ENCODE peak calls at places on chromosomes 4 and X, in seven cellular contexts. K is heart right ventricle, J is right atrium auricular region, P is neural progenitor cell, S is fibroblast of lung, Y is pancreas, M is OCI-LY7. W is an unnamed sample.

GRCh38 chrX:47751670-47752069 is 85.0 kb upstream of the ZNF81 start:
- DNase-seq in K (peak; percentile 5), M (peak; percentile 18), J (no peak), S (peak; percentile 2), P (peak; percentile 53), Y (peak; percentile 57), W (peak; percentile 17)

GRCh38 chr4:167032876-167033275 is 201.4 kb downstream of the SPOCK3 start:
- DNase-seq in K (no peak), J (no peak), S (peak; percentile 21), Y (no peak), M (no peak), P (no peak), W (no peak)

GRCh38 chrX:47351706-47352105 is 18.7 kb upstream of the ZNF157 start:
- DNase-seq in P (no peak), M (no peak), S (peak; percentile 67), K (no peak), Y (no peak), J (no peak), W (no peak)

GRCh38 chrX:21738145-21738949 is 19.6 kb downstream of the SMPX start:
- DNase-seq in M (no peak), Y (peak; percentile 14), J (no peak), K (no peak), P (peak; percentile 73), S (peak; percentile 31), W (no peak)

GRCh38 chr4:93911671-93912070 is 83.1 kb downstream of the ATOH1 start:
- DNase-seq in S (no peak), Y (no peak), P (no peak), J (no peak), M (no peak), K (no peak), W (no peak)

GRCh38 chrX:9662148-9662547 is 103.5 kb downstream of the GPR143 start:
- DNase-seq in J (no peak), P (no peak), K (no peak), S (peak; percentile 79), M (no peak), Y (no peak), W (no peak)

GRCh38 chr4:176149680-176150079 is 45.7 kb downstream of the SPATA4 start:
- DNase-seq in K (no peak), S (peak; percentile 12), M (no peak), J (no peak), Y (no peak), P (no peak), W (no peak)

GRCh38 chr4:3323071-3323481 is 30.3 kb downstream of the RGS12 start:
- DNase-seq in J (peak; percentile 40), S (no peak), P (no peak), M (no peak), Y (peak; percentile 1), K (no peak), W (no peak)

GRCh38 chr4:56050584-56050983 is 101.8 kb downstream of the CEP135 start:
- DNase-seq in P (no peak), S (no peak), M (peak; percentile 16), Y (no peak), J (no peak), K (no peak), W (no peak)

GRCh38 chrX:123835661-123836371 is 24.0 kb upstream of the XIAP start:
- DNase-seq in P (no peak), M (no peak), K (no peak), J (no peak), S (peak; percentile 79), Y (no peak), W (no peak)

GRCh38 chr4:142404191-142404611 is 441.9 kb downstream of the INPP4B start:
- DNase-seq in Y (no peak), K (peak; percentile 51), S (peak; percentile 90), M (no peak), J (no peak), P (no peak), W (no peak)

GRCh38 chr4:175435437-175435836 is 376.6 kb downstream of the GPM6A start:
- DNase-seq in K (no peak), P (peak; percentile 1), S (no peak), Y (no peak), J (no peak), M (peak; percentile 57), W (no peak)

GRCh38 chr4:115485402-115485801 is 372.0 kb upstream of the NDST4 start:
- DNase-seq in Y (no peak), P (no peak), J (no peak), K (no peak), S (no peak), M (no peak), W (no peak)

GRCh38 chr4:3662516-3662915 is 103.7 kb upstream of the ADRA2C start:
- DNase-seq in Y (no peak), J (no peak), S (no peak), P (no peak), M (no peak), K (no peak), W (no peak)

GRCh38 chrX:138711399-138712347 is at the start of gene FGF13:
- DNase-seq in J (no peak), M (no peak), K (peak; percentile 6), P (peak; percentile 79), Y (peak; percentile 17), S (peak; percentile 27), W (peak; percentile 10)

GRCh38 chr4:10105920-10106319 is 10.7 kb downstream of the WDR1 start:
- DNase-seq in M (no peak), S (no peak), Y (no peak), P (no peak), K (no peak), J (no peak), W (no peak)
- H3K4me1 ChIP-seq in M (no peaks in the 10 kb centered on the region), S (peaks cover 48% of the 10 kb centered on the region), Y (no peaks in the 10 kb centered on the region), P (peaks cover 41% of the 10 kb centered on the region), K (peaks cover 98% of the 10 kb centered on the region), J (no peaks in the 10 kb centered on the region), W (peaks cover 99% of the 10 kb centered on the region)

DNA sequence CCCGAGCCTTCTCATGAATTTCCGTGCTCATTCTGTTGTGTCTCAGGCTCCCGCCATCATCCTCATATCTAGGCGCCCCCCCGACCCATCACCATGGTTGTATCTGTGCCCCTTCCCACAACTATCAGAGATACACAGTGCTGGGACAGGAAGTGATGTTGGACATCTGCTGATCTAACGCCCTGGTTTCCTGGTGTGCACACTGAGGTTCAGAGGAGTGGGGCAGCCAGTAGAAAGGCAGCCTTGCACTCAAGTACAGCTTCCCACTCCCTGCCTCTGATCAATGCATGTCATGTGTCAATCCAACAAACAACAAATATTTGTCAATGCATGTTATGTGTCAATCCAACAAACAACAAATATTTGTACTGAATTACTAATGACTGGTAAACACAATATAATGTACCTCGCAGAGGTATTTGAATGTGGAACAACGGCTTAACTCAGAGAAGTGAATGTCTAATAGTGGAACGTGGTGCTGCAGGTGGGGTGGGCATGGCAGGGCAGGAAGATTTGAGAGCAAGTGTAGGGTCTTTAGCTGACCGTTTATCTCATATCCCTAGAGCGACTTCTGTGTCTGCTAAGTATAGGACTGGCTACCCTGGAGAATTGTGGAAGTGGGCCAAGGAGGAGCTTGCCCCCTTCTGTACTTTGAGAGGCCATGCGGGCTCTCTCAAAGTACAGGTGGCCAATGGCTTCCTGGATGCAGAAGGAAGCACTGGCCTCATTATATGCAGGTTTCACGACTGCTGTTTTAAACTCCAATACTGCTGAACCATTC is 10.3 kb upstream of the SEL1L3 start:
- DNase-seq in S (no peak), K (no peak), J (no peak), P (no peak), M (peak; percentile 77), Y (no peak), W (no peak)
- H3K4me3 ChIP-seq in S (no peak overlapping the region), K (no peak overlapping the region), J (no peak overlapping the region), P (no peak overlapping the region), M (peak overlapping the region; percentile 50), Y (no peak overlapping the region), W (no peak overlapping the region)

DNA sequence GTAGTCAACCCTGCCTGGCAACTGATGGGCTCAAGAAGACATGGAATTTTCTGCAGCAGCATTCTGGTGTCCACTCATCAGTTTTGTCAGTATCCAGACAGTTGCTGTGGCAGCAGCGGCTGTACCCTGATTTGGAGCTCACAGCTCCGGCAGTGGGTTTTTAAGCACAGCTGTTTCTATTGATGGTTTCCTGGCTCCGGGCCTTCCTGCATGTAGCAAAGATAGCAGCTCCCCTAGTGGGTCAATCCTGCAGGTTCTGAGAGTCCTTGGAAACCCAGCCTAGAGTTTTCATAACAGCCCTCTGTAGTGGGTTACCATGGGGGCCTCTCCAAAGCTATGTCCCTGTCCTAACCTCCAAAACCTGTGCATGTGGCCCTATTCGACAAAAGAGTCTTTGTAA is 84.0 kb upstream of the ATP6AP2 start:
- DNase-seq in Y (no peak), M (no peak), K (peak; percentile 8), P (peak; percentile 50), J (no peak), S (peak; percentile 45), W (no peak)
- TF ChIP-seq CTCF in Y (no peak), M (no peak), K (peak; percentile 16), P (peak; percentile 35), J (no peak), S (peak; percentile 24), W (peak; percentile 38)

DNA sequence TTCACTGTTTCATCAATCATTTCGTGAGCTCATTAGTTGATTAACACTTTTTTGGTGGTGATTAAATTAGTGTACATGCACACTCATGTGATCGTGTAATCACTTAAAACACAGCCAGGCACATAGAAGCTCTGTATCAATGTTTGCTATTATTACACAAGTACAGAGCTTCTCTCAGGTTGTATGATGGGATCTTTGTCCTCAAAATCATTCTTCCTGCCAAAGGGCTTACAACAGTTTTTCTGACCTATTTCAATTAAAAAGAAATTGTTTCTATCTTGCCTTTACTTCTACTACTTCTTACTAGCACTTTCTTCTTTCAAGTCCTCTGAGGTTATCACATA is 145.1 kb downstream of the AMELX start:
- DNase-seq in Y (no peak), M (no peak), K (no peak), J (no peak), P (no peak), S (no peak), W (no peak)
- H3K4me1 ChIP-seq in Y (no peaks in the 10 kb centered on the region), M (no peaks in the 10 kb centered on the region), K (no peaks in the 10 kb centered on the region), J (no peaks in the 10 kb centered on the region), P (no peaks in the 10 kb centered on the region), S (peaks cover 8% of the 10 kb centered on the region), W (no peaks in the 10 kb centered on the region)

W was measured in left ventricle myocardium inferior.